ENCODE peak calls at places on chromosomes 3 and 15, in seven cellular contexts. E, Q, I, B, S, H and N are unnamed samples.

GRCh38 chr15:85473455-85473854 is 93.1 kb downstream of the AKAP13 start:
- DNase-seq in E (no peak), Q (no peak), I (no peak), B (no peak), S (no peak), H (no peak), N (no peak)

GRCh38 chr3:124676236-124676635 is 54.0 kb upstream of the UMPS start:
- DNase-seq in E (no peak), Q (no peak), I (no peak), B (no peak), S (no peak), H (no peak), N (no peak)

GRCh38 chr3:152232679-152233078 is 36.0 kb upstream of the MBNL1 start:
- DNase-seq in E (no peak), Q (no peak), I (no peak), B (no peak), S (no peak), H (no peak), N (no peak)

GRCh38 chr3:170804095-170804494 is 65.9 kb downstream of the RPL22L1 start:
- DNase-seq in E (no peak), Q (no peak), I (no peak), B (no peak), S (no peak), H (no peak), N (no peak)

GRCh38 chr3:183224581-183224980 is 28.5 kb upstream of the B3GNT5 start:
- DNase-seq in E (peak; percentile 39), Q (no peak), I (no peak), B (no peak), S (no peak), H (peak; percentile 42), N (no peak)

GRCh38 chr15:68511073-68511991 is 67.5 kb upstream of the CORO2B start:
- DNase-seq in E (no peak), Q (no peak), I (no peak), B (no peak), S (no peak), H (no peak), N (no peak)

GRCh38 chr15:59327942-59328341 is 44.7 kb downstream of the MYO1E start:
- DNase-seq in E (no peak), Q (no peak), I (no peak), B (no peak), S (no peak), H (peak; percentile 18), N (no peak)

GRCh38 chr3:14344351-14344750 is 58.1 kb upstream of the SLC6A6 start:
- DNase-seq in E (no peak), Q (no peak), I (no peak), B (no peak), S (no peak), H (no peak), N (no peak)

GRCh38 chr3:96192951-96193350 is 621.4 kb upstream of the EPHA6 start:
- DNase-seq in E (no peak), Q (no peak), I (no peak), B (no peak), S (no peak), H (no peak), N (no peak)

GRCh38 chr15:49242820-49243219 is 72.8 kb downstream of the GALK2 start:
- DNase-seq in E (no peak), Q (no peak), I (no peak), B (no peak), S (no peak), H (no peak), N (no peak)

GRCh38 chr3:128301186-128302023 is 148.1 kb downstream of the EEFSEC start:
- DNase-seq in E (no peak), Q (no peak), I (no peak), B (no peak), S (no peak), H (no peak), N (no peak)

GRCh38 chr3:179181021-179181472 is 32.9 kb downstream of the PIK3CA start:
- DNase-seq in E (no peak), Q (no peak), I (peak; percentile 18), B (no peak), S (no peak), H (no peak), N (no peak)

GRCh38 chr15:29785068-29785467 is 37.2 kb downstream of the TJP1 start:
- DNase-seq in E (no peak), Q (no peak), I (no peak), B (no peak), S (no peak), H (no peak), N (no peak)

GRCh38 chr3:78281381-78281780 is 1241.5 kb downstream of the ROBO2 start:
- DNase-seq in E (no peak), Q (no peak), I (no peak), B (no peak), S (no peak), H (no peak), N (no peak)

GRCh38 chr3:134753999-134754742 is 40.9 kb upstream of the EPHB1 start:
- DNase-seq in E (no peak), Q (no peak), I (no peak), B (no peak), S (no peak), H (no peak), N (no peak)

GRCh38 chr15:84023636-84024035 is 211.9 kb upstream of the GOLGA6L4 start:
- DNase-seq in E (no peak), Q (peak; percentile 69), I (peak; percentile 6), B (no peak), S (no peak), H (peak; percentile 33), N (no peak)

GRCh38 chr3:151630938-151631417 is 102.7 kb upstream of the AADACL2 start:
- DNase-seq in E (no peak), Q (no peak), I (no peak), B (no peak), S (no peak), H (no peak), N (no peak)

GRCh38 chr3:8503461-8503860 is 1.8 kb downstream of the LMCD1 start:
- DNase-seq in E (no peak), Q (no peak), I (no peak), B (no peak), S (no peak), H (no peak), N (no peak)

GRCh38 chr15:59221479-59221878 is 14.8 kb downstream of the LDHAL6B start:
- DNase-seq in E (no peak), Q (no peak), I (no peak), B (no peak), S (no peak), H (no peak), N (no peak)

GRCh38 chr15:37582852-37583251 is 351.6 kb upstream of the TMCO5A start:
- DNase-seq in E (no peak), Q (no peak), I (no peak), B (peak; percentile 41), S (no peak), H (no peak), N (no peak)

GRCh38 chr15:80211976-80212375 is 40.0 kb downstream of the CTXND1 start:
- DNase-seq in E (no peak), Q (no peak), I (no peak), B (no peak), S (no peak), H (no peak), N (no peak)

GRCh38 chr3:157204431-157204830 is 44.5 kb upstream of the CCNL1 start:
- DNase-seq in E (no peak), Q (no peak), I (peak; percentile 40), B (no peak), S (no peak), H (no peak), N (no peak)

GRCh38 chr3:177835917-177836316 is 638.6 kb upstream of the TBL1XR1 start:
- DNase-seq in E (no peak), Q (no peak), I (no peak), B (no peak), S (no peak), H (no peak), N (no peak)

GRCh38 chr15:95990833-95991232 is 339.7 kb upstream of the NR2F2 start:
- DNase-seq in E (no peak), Q (no peak), I (no peak), B (no peak), S (no peak), H (peak; percentile 15), N (no peak)

GRCh38 chr3:39639344-39640236 is 169.8 kb upstream of the MYRIP start:
- DNase-seq in E (no peak), Q (peak; percentile 63), I (peak; percentile 97), B (no peak), S (no peak), H (peak; percentile 21), N (no peak)

GRCh38 chr3:98914210-98915080 is 12.9 kb upstream of the DCBLD2 start:
- DNase-seq in E (no peak), Q (no peak), I (no peak), B (no peak), S (no peak), H (no peak), N (no peak)

GRCh38 chr3:140724856-140725812 is 47.3 kb downstream of the TRIM42 start:
- DNase-seq in E (no peak), Q (no peak), I (no peak), B (no peak), S (no peak), H (no peak), N (no peak)

GRCh38 chr15:67148196-67148701 is 82.8 kb downstream of the SMAD3 start:
- DNase-seq in E (no peak), Q (peak; percentile 72), I (peak; percentile 73), B (no peak), S (peak; percentile 17), H (no peak), N (no peak)

GRCh38 chr3:195071916-195072820 is 198.8 kb downstream of the XXYLT1 start:
- DNase-seq in E (no peak), Q (no peak), I (no peak), B (peak; percentile 57), S (no peak), H (no peak), N (no peak)